ENCODE peak calls at places on chromosomes 3 and 15, in four cellular contexts. C is HCT116, Q is SK-N-SH, O is K562. K is an unnamed sample.

GRCh38 chr3:18445421-18446066 is 20.4 kb upstream of the SATB1 start:
- DNase-seq in C (no peak), Q (peak; percentile 70), O (no peak), K (no peak)

GRCh38 chr3:119795849-119796248 is 13.9 kb downstream of the NR1I2 start:
- DNase-seq in C (no peak), Q (no peak), O (no peak), K (no peak)

GRCh38 chr3:52532517-52532837 is 1.2 kb downstream of the NT5DC2 start:
- DNase-seq in C (no peak), Q (peak; percentile 70), O (peak; percentile 33), K (no peak)

GRCh38 chr3:54836876-54837275 is 91.0 kb downstream of the LRTM1 start:
- DNase-seq in C (no peak), Q (peak; percentile 22), O (no peak), K (no peak)

GRCh38 chr3:146067048-146067447 is 93.9 kb downstream of the PLOD2 start:
- DNase-seq in C (no peak), Q (no peak), O (no peak), K (no peak)

GRCh38 chr3:197466586-197467399 is 89.0 kb downstream of the BDH1 start:
- DNase-seq in C (no peak), Q (peak; percentile 78), O (no peak), K (no peak)

GRCh38 chr15:31265871-31266711 is 60.5 kb upstream of the KLF13 start:
- DNase-seq in C (no peak), Q (peak; percentile 52), O (no peak), K (no peak)

GRCh38 chr3:146382386-146382785 is 87.0 kb downstream of the PLSCR2 start:
- DNase-seq in C (peak; percentile 19), Q (no peak), O (no peak), K (peak; percentile 15)

GRCh38 chr3:66638717-66639116 is 137.9 kb upstream of the LRIG1 start:
- DNase-seq in C (peak; percentile 8), Q (no peak), O (no peak), K (no peak)

GRCh38 chr3:127059032-127059560 is 76.2 kb downstream of the PLXNA1 start:
- DNase-seq in C (no peak), Q (no peak), O (no peak), K (no peak)

GRCh38 chr3:5438011-5438355 is 250.5 kb downstream of the EDEM1 start:
- DNase-seq in C (no peak), Q (no peak), O (peak; percentile 40), K (no peak)
- H3K27ac ChIP-seq in C (no peak overlapping the region), Q (no peak overlapping the region), O (peak overlapping the region; percentile 75), K (no peak overlapping the region)

DNA sequence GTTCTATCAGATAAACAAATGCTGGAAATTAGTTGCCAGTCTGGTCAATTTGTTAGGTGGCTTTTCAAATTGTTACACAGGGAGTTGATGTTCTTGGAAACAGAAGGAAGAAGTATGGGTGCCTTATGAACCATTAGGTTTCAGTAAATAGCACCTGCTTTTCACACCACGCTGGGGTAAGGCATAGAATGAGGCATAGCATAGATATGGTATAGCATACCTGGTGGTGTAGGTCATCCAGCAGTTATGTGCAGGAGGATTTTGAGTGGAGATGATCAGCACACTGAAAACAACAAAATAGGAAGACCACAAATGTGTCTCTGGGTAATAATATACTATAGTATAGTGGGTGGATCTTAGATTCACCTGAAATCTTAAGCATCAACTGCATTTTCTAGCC is 121.4 kb downstream of the GMPS start:
- DNase-seq in C (no peak), Q (no peak), O (no peak), K (no peak)
- TF ChIP-seq CTCF in C (no peak), Q (no peak), O (no peak), K (no peak)

DNA sequence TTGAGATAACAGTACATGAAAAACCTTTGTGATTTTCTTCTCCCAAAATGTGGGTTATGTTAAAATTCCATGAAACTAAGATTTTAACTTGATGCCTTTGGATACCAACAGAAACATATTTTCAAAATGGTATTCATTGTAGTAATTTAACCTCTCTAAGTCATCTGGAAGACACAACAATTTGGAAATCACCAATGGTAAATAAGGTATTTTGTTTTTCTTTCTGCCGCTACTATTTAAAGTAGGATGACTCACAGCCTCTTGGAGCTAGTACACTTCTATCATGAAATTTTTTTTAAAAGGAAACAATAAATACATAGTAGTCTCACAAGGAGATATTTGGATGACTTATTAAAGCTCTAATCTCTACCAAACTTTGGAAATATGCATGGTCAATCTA is 291.6 kb upstream of the VEPH1 start:
- DNase-seq in C (no peak), Q (no peak), O (no peak), K (no peak)
- TF ChIP-seq SIN3A in C (no peak), Q (no peak), O (no peak), K (no peak)

GRCh38 chr15:51708013-51708412 is 26.7 kb downstream of the SCG3 start:
- DNase-seq in C (no peak), Q (no peak), O (no peak), K (no peak)
- H3K27ac ChIP-seq in C (no peak overlapping the region), Q (no peak overlapping the region), O (no peak overlapping the region), K (peak overlapping the region; percentile 57)

DNA sequence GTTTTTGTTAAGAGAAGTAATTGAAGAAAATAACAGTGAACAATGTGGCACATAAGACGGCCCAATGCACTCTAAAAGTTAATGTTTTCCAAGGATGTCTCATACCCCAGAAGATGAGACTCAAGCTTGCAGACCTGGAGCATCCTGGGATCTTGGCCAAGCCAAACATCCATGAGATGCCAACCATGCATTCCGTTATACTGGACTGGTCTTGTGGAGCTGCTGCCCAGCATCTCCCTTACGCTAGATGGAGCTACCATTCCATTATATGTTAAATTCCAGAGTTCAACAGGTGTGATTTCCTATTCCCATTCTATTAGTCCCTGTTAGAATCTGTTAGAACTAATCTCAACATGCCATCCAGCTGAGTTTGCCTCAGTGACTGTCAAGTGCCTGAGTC is 181.8 kb downstream of the PDCD6IP start:
- DNase-seq in C (peak; percentile 8), Q (peak; percentile 42), O (no peak), K (peak; percentile 50)
- TF ChIP-seq CTCF in C (peak; percentile 13), Q (peak; percentile 88), O (peak; percentile 9), K (peak; percentile 71)

GRCh38 chr3:89179355-89179997 is 72.1 kb downstream of the EPHA3 start:
- DNase-seq in C (no peak), Q (no peak), O (no peak), K (no peak)
- TF ChIP-seq SIN3A in C (no peak), Q (no peak), O (no peak), K (no peak)

DNA sequence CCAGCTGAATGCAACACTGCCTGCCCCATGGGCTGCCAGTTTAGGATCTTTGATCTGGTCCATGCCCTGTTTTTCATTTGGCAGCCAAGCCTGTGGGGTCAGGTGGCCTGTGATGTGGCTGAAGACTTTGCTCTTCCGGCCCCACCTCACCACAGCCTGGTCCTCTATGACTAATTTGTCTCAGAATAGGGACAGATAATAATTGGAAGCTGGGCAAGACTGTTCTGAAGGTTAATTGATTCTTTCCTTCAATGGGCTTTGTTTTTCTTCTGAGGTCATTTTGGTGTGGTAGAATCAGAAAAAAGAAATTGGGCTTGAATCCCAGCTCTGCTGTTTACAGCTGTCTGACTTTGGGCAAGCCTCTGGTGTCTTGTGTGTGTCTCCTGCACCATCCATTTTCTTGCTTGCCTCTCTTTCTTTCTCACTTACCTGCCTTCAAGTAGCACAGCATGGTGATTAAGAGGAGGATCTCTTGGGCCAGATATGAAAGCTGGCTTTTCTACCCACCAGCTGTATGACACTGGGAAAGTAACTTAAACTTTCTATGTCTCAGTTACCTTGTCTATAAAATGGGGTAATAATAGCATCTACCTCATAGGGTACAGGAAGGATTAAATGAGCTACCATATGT is 24.2 kb downstream of the ABHD2 start:
- DNase-seq in C (peak; percentile 72), Q (no peak), O (no peak), K (no peak)
- H3K27ac ChIP-seq in C (peak overlapping the region; percentile 44), Q (peak overlapping the region; percentile 68), O (no peak overlapping the region), K (no peak overlapping the region)

DNA sequence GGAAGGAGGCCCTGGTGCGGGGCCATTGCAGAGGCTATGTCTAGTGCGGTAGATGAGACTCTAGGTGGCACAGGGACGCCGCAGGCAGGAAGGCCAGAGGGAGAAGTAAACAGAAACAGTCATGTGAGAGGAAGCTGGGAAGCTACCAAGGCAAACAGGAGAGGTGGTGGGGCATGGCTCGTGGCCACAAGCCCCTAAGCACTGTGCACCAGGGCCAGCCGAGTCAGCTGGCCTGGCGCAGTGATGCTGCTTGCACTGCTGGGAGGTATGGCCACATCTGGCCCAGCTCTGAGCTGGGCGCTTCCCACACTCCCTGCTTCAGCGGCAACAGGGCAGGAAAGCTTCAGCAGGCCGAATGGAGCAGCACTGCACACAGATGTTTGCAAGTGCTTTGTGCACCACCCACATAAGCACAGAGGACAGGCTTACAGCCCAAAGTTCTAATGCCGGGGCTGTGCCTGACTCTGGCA is 76.6 kb downstream of the SRGAP3 start:
- DNase-seq in C (no peak), Q (peak; percentile 68), O (no peak), K (no peak)
- TF ChIP-seq CTCF in C (no peak), Q (no peak), O (no peak), K (no peak)

GRCh38 chr3:170835346-170835745 is 34.6 kb downstream of the RPL22L1 start:
- DNase-seq in C (no peak), Q (peak; percentile 61), O (no peak), K (no peak)

GRCh38 chr3:170836491-170836890 is 33.5 kb downstream of the RPL22L1 start:
- DNase-seq in C (no peak), Q (no peak), O (no peak), K (no peak)

GRCh38 chr3:170839518-170840100 is 30.4 kb downstream of the RPL22L1 start:
- DNase-seq in C (no peak), Q (no peak), O (no peak), K (no peak)

GRCh38 chr3:170844377-170844776 is 25.6 kb downstream of the RPL22L1 start:
- DNase-seq in C (no peak), Q (no peak), O (no peak), K (no peak)

GRCh38 chr3:170840291-170840859 is 29.6 kb downstream of the RPL22L1 start:
- DNase-seq in C (no peak), Q (peak; percentile 10), O (no peak), K (no peak)
- TF ChIP-seq SIN3A in C (no peak), Q (no peak), O (no peak), K (no peak)

K was measured in Panc1.